ENCODE peak calls at places on chromosomes 11 and 22, in six cellular contexts. One of them, this sample, is unnamed.

GRCh38 chr11:34345991-34346480 is 11.8 kb downstream of the ABTB2 start:
- DNase-seq in EH: peak; percentile 45
- DNase-seq in activated CD4-positive, alpha-beta T cell treated with anti-CD3 and anti-CD28 coated beads for 48 hours: no peak
- DNase-seq in CD8-positive, alpha-beta memory T cell: no peak
- DNase-seq in anterior cingulate cortex: no peak
- DNase-seq in CD4-positive, CD25-positive, alpha-beta regulatory T cell: no peak
- DNase-seq in this sample: no peak

GRCh38 chr11:47351159-47352126 is 1.1 kb downstream of the MYBPC3 start:
- DNase-seq in CD4-positive, CD25-positive, alpha-beta regulatory T cell: no peak
- DNase-seq in activated CD4-positive, alpha-beta T cell treated with anti-CD3 and anti-CD28 coated beads for 48 hours: no peak
- DNase-seq in CD8-positive, alpha-beta memory T cell: no peak
- DNase-seq in anterior cingulate cortex: no peak
- DNase-seq in EH: no peak
- DNase-seq in this sample: no peak

GRCh38 chr22:17570851-17571631 is 7.7 kb downstream of the SLC25A18 start:
- DNase-seq in activated CD4-positive, alpha-beta T cell treated with anti-CD3 and anti-CD28 coated beads for 48 hours: no peak
- DNase-seq in CD4-positive, CD25-positive, alpha-beta regulatory T cell: no peak
- DNase-seq in EH: peak; percentile 92
- DNase-seq in anterior cingulate cortex: peak; percentile 57
- DNase-seq in CD8-positive, alpha-beta memory T cell: no peak
- DNase-seq in this sample: no peak

GRCh38 chr11:121535122-121535796 is 82.5 kb upstream of the SORL1-AS1 start:
- DNase-seq in EH: no peak
- DNase-seq in CD4-positive, CD25-positive, alpha-beta regulatory T cell: no peak
- DNase-seq in CD8-positive, alpha-beta memory T cell: no peak
- DNase-seq in activated CD4-positive, alpha-beta T cell treated with anti-CD3 and anti-CD28 coated beads for 48 hours: no peak
- DNase-seq in anterior cingulate cortex: no peak
- DNase-seq in this sample: no peak

GRCh38 chr11:118876261-118876660 is 7.4 kb upstream of the CXCR5 start:
- DNase-seq in CD8-positive, alpha-beta memory T cell: no peak
- DNase-seq in CD4-positive, CD25-positive, alpha-beta regulatory T cell: no peak
- DNase-seq in EH: no peak
- DNase-seq in anterior cingulate cortex: no peak
- DNase-seq in activated CD4-positive, alpha-beta T cell treated with anti-CD3 and anti-CD28 coated beads for 48 hours: peak; percentile 49
- DNase-seq in this sample: no peak

GRCh38 chr11:108970221-108970991 is 305.5 kb downstream of the DDX10 start:
- DNase-seq in EH: no peak
- DNase-seq in activated CD4-positive, alpha-beta T cell treated with anti-CD3 and anti-CD28 coated beads for 48 hours: no peak
- DNase-seq in anterior cingulate cortex: no peak
- DNase-seq in CD4-positive, CD25-positive, alpha-beta regulatory T cell: no peak
- DNase-seq in CD8-positive, alpha-beta memory T cell: no peak
- DNase-seq in this sample: no peak

GRCh38 chr11:120146413-120147093 is 8.6 kb upstream of the TRIM29 start:
- DNase-seq in CD8-positive, alpha-beta memory T cell: no peak
- DNase-seq in CD4-positive, CD25-positive, alpha-beta regulatory T cell: no peak
- DNase-seq in EH: no peak
- DNase-seq in activated CD4-positive, alpha-beta T cell treated with anti-CD3 and anti-CD28 coated beads for 48 hours: no peak
- DNase-seq in anterior cingulate cortex: no peak
- DNase-seq in this sample: no peak

GRCh38 chr11:57082125-57082524 is 93.4 kb downstream of the OR5AK2 start:
- DNase-seq in anterior cingulate cortex: no peak
- DNase-seq in CD8-positive, alpha-beta memory T cell: no peak
- DNase-seq in CD4-positive, CD25-positive, alpha-beta regulatory T cell: no peak
- DNase-seq in activated CD4-positive, alpha-beta T cell treated with anti-CD3 and anti-CD28 coated beads for 48 hours: no peak
- DNase-seq in EH: no peak
- DNase-seq in this sample: no peak

GRCh38 chr22:37552560-37553163 is 7.6 kb upstream of the CDC42EP1 start:
- DNase-seq in CD4-positive, CD25-positive, alpha-beta regulatory T cell: no peak
- DNase-seq in anterior cingulate cortex: no peak
- DNase-seq in CD8-positive, alpha-beta memory T cell: no peak
- DNase-seq in activated CD4-positive, alpha-beta T cell treated with anti-CD3 and anti-CD28 coated beads for 48 hours: no peak
- DNase-seq in EH: peak; percentile 86
- DNase-seq in this sample: no peak

GRCh38 chr22:25509391-25509791 is 55.1 kb upstream of the GRK3 start:
- DNase-seq in EH: no peak
- DNase-seq in CD8-positive, alpha-beta memory T cell: no peak
- DNase-seq in activated CD4-positive, alpha-beta T cell treated with anti-CD3 and anti-CD28 coated beads for 48 hours: no peak
- DNase-seq in anterior cingulate cortex: no peak
- DNase-seq in CD4-positive, CD25-positive, alpha-beta regulatory T cell: no peak
- DNase-seq in this sample: no peak

GRCh38 chr11:29300441-29300840 is 716.4 kb downstream of the KCNA4 start:
- DNase-seq in CD4-positive, CD25-positive, alpha-beta regulatory T cell: no peak
- DNase-seq in anterior cingulate cortex: no peak
- DNase-seq in EH: peak; percentile 92
- DNase-seq in CD8-positive, alpha-beta memory T cell: no peak
- DNase-seq in activated CD4-positive, alpha-beta T cell treated with anti-CD3 and anti-CD28 coated beads for 48 hours: no peak
- DNase-seq in this sample: no peak

GRCh38 chr11:46003647-46004046 is 81.2 kb downstream of the LARGE2 start:
- DNase-seq in activated CD4-positive, alpha-beta T cell treated with anti-CD3 and anti-CD28 coated beads for 48 hours: no peak
- DNase-seq in anterior cingulate cortex: no peak
- DNase-seq in CD4-positive, CD25-positive, alpha-beta regulatory T cell: no peak
- DNase-seq in EH: peak; percentile 40
- DNase-seq in CD8-positive, alpha-beta memory T cell: no peak
- DNase-seq in this sample: no peak

GRCh38 chr22:44909241-44909640 is 100.6 kb downstream of the PHF21B start:
- DNase-seq in anterior cingulate cortex: no peak
- DNase-seq in CD4-positive, CD25-positive, alpha-beta regulatory T cell: no peak
- DNase-seq in CD8-positive, alpha-beta memory T cell: no peak
- DNase-seq in activated CD4-positive, alpha-beta T cell treated with anti-CD3 and anti-CD28 coated beads for 48 hours: no peak
- DNase-seq in EH: no peak
- DNase-seq in this sample: no peak

GRCh38 chr11:36750349-36750748 is 152.3 kb upstream of the RAG2 start:
- DNase-seq in EH: no peak
- DNase-seq in CD8-positive, alpha-beta memory T cell: no peak
- DNase-seq in anterior cingulate cortex: no peak
- DNase-seq in CD4-positive, CD25-positive, alpha-beta regulatory T cell: no peak
- DNase-seq in activated CD4-positive, alpha-beta T cell treated with anti-CD3 and anti-CD28 coated beads for 48 hours: no peak
- DNase-seq in this sample: no peak

GRCh38 chr11:27153136-27153535 is 112.5 kb downstream of the BBOX1 start:
- DNase-seq in activated CD4-positive, alpha-beta T cell treated with anti-CD3 and anti-CD28 coated beads for 48 hours: no peak
- DNase-seq in CD4-positive, CD25-positive, alpha-beta regulatory T cell: no peak
- DNase-seq in EH: peak; percentile 36
- DNase-seq in CD8-positive, alpha-beta memory T cell: no peak
- DNase-seq in anterior cingulate cortex: no peak
- DNase-seq in this sample: no peak

GRCh38 chr22:31625661-31626426 is 36.2 kb downstream of the PISD start:
- DNase-seq in anterior cingulate cortex: peak; percentile 33
- DNase-seq in activated CD4-positive, alpha-beta T cell treated with anti-CD3 and anti-CD28 coated beads for 48 hours: no peak
- DNase-seq in CD8-positive, alpha-beta memory T cell: no peak
- DNase-seq in EH: no peak
- DNase-seq in CD4-positive, CD25-positive, alpha-beta regulatory T cell: no peak
- DNase-seq in this sample: no peak

GRCh38 chr11:72569966-72570892 is 104.0 kb downstream of the PDE2A start:
- DNase-seq in CD8-positive, alpha-beta memory T cell: no peak
- DNase-seq in CD4-positive, CD25-positive, alpha-beta regulatory T cell: peak; percentile 35
- DNase-seq in activated CD4-positive, alpha-beta T cell treated with anti-CD3 and anti-CD28 coated beads for 48 hours: no peak
- DNase-seq in anterior cingulate cortex: no peak
- DNase-seq in EH: peak; percentile 75
- DNase-seq in this sample: no peak

GRCh38 chr11:13357232-13357631 is 79.6 kb downstream of the BMAL1 start:
- DNase-seq in CD8-positive, alpha-beta memory T cell: no peak
- DNase-seq in anterior cingulate cortex: no peak
- DNase-seq in EH: no peak
- DNase-seq in CD4-positive, CD25-positive, alpha-beta regulatory T cell: no peak
- DNase-seq in activated CD4-positive, alpha-beta T cell treated with anti-CD3 and anti-CD28 coated beads for 48 hours: no peak
- DNase-seq in this sample: no peak

This sample was measured in naive B cell.